ENCODE peak calls at places on chromosomes 2 and 18, in eight cellular contexts. One of them, this sample, is unnamed.

GRCh38 chr2:155223781-155224406 is 525.4 kb downstream of the KCNJ3 start:
- DNase-seq in OCI-LY7: peak
- DNase-seq in fibroblast of lung: peak
- DNase-seq in upper lobe of right lung: no peak
- DNase-seq in K562: no peak
- DNase-seq in esophagus squamous epithelium: no peak
- DNase-seq in left ventricle myocardium inferior: no peak
- DNase-seq in pancreas: no peak
- DNase-seq in this sample: no peak

GRCh38 chr2:241413929-241414580 is 58.0 kb downstream of the FARP2 start:
- DNase-seq in OCI-LY7: no peak
- DNase-seq in upper lobe of right lung: no peak
- DNase-seq in fibroblast of lung: peak
- DNase-seq in esophagus squamous epithelium: no peak
- DNase-seq in K562: no peak
- DNase-seq in pancreas: no peak
- DNase-seq in left ventricle myocardium inferior: no peak
- DNase-seq in this sample: no peak

GRCh38 chr18:72544092-72544886 is at the start of gene CBLN2:
- DNase-seq in K562: peak
- DNase-seq in left ventricle myocardium inferior: no peak
- DNase-seq in OCI-LY7: no peak
- DNase-seq in esophagus squamous epithelium: no peak
- DNase-seq in pancreas: peak
- DNase-seq in upper lobe of right lung: peak
- DNase-seq in fibroblast of lung: peak
- DNase-seq in this sample: peak

GRCh38 chr18:75475228-75475627 is 47.7 kb upstream of the SMIM21 start:
- DNase-seq in upper lobe of right lung: no peak
- DNase-seq in left ventricle myocardium inferior: no peak
- DNase-seq in OCI-LY7: no peak
- DNase-seq in fibroblast of lung: peak
- DNase-seq in pancreas: no peak
- DNase-seq in esophagus squamous epithelium: no peak
- DNase-seq in K562: no peak
- DNase-seq in this sample: no peak

GRCh38 chr2:150234787-150235512 is 252.5 kb downstream of the RND3 start:
- DNase-seq in esophagus squamous epithelium: no peak
- DNase-seq in fibroblast of lung: peak
- DNase-seq in K562: no peak
- DNase-seq in pancreas: no peak
- DNase-seq in OCI-LY7: no peak
- DNase-seq in upper lobe of right lung: no peak
- DNase-seq in left ventricle myocardium inferior: no peak
- DNase-seq in this sample: no peak

GRCh38 chr2:222859786-222860726 is 780 bp upstream of the ACSL3 start:
- DNase-seq in K562: no peak
- DNase-seq in OCI-LY7: peak
- DNase-seq in esophagus squamous epithelium: no peak
- DNase-seq in left ventricle myocardium inferior: peak
- DNase-seq in upper lobe of right lung: peak
- DNase-seq in fibroblast of lung: peak
- DNase-seq in pancreas: no peak
- DNase-seq in this sample: peak

GRCh38 chr2:118860506-118860905 is 13.1 kb upstream of the EN1 start:
- DNase-seq in fibroblast of lung: no peak
- DNase-seq in OCI-LY7: no peak
- DNase-seq in left ventricle myocardium inferior: no peak
- DNase-seq in K562: no peak
- DNase-seq in esophagus squamous epithelium: no peak
- DNase-seq in pancreas: no peak
- DNase-seq in upper lobe of right lung: peak
- DNase-seq in this sample: no peak

GRCh38 chr18:51266736-51267135 is 69.3 kb upstream of the MEX3C start:
- DNase-seq in left ventricle myocardium inferior: no peak
- DNase-seq in K562: no peak
- DNase-seq in fibroblast of lung: no peak
- DNase-seq in upper lobe of right lung: no peak
- DNase-seq in esophagus squamous epithelium: no peak
- DNase-seq in pancreas: no peak
- DNase-seq in OCI-LY7: no peak
- DNase-seq in this sample: no peak

GRCh38 chr18:44937985-44938384 is 257.3 kb downstream of the SETBP1 start:
- DNase-seq in OCI-LY7: no peak
- DNase-seq in K562: no peak
- DNase-seq in upper lobe of right lung: no peak
- DNase-seq in fibroblast of lung: no peak
- DNase-seq in esophagus squamous epithelium: no peak
- DNase-seq in pancreas: no peak
- DNase-seq in left ventricle myocardium inferior: no peak
- DNase-seq in this sample: no peak

GRCh38 chr2:226652388-226652787 is 147.2 kb downstream of the IRS1 start:
- DNase-seq in K562: no peak
- DNase-seq in OCI-LY7: no peak
- DNase-seq in pancreas: no peak
- DNase-seq in left ventricle myocardium inferior: no peak
- DNase-seq in upper lobe of right lung: no peak
- DNase-seq in esophagus squamous epithelium: no peak
- DNase-seq in fibroblast of lung: peak
- DNase-seq in this sample: no peak

GRCh38 chr2:16386000-16386399 is 279.6 kb downstream of the CYRIA start:
- DNase-seq in OCI-LY7: no peak
- DNase-seq in left ventricle myocardium inferior: no peak
- DNase-seq in K562: no peak
- DNase-seq in fibroblast of lung: no peak
- DNase-seq in upper lobe of right lung: no peak
- DNase-seq in esophagus squamous epithelium: no peak
- DNase-seq in pancreas: no peak
- DNase-seq in this sample: no peak

GRCh38 chr2:200042102-200042735 is 86.8 kb downstream of the MAIP1 start:
- DNase-seq in esophagus squamous epithelium: no peak
- DNase-seq in fibroblast of lung: peak
- DNase-seq in left ventricle myocardium inferior: no peak
- DNase-seq in upper lobe of right lung: no peak
- DNase-seq in K562: no peak
- DNase-seq in pancreas: no peak
- DNase-seq in OCI-LY7: no peak
- DNase-seq in this sample: no peak

GRCh38 chr18:25710981-25711380 is 359.0 kb upstream of the ZNF521 start:
- DNase-seq in OCI-LY7: no peak
- DNase-seq in esophagus squamous epithelium: no peak
- DNase-seq in pancreas: no peak
- DNase-seq in left ventricle myocardium inferior: no peak
- DNase-seq in upper lobe of right lung: no peak
- DNase-seq in K562: no peak
- DNase-seq in fibroblast of lung: no peak
- DNase-seq in this sample: no peak

DNA sequence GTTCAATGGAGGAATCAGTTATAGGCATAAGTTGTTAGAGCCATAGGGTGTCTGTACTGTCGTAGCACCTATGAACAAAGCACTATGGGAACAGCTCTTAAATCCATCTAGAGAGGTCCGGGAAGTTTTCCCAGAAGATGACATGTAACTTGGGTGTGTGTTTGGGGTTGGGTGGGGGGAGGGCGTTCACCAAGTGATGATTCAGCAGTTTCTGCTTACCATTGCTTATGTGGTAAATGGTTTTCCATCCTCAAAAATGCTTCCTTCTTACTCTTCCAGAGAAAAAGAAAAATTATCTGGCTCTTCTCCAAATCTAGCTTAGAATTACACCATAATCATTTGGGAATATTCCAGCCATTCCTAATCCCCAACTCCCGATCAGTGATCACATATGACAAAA is 361.1 kb upstream of the ZNF521 start:
- DNase-seq in K562: no peak
- DNase-seq in pancreas: no peak
- DNase-seq in OCI-LY7: no peak
- DNase-seq in left ventricle myocardium inferior: no peak
- DNase-seq in fibroblast of lung: no peak
- DNase-seq in esophagus squamous epithelium: no peak
- DNase-seq in upper lobe of right lung: no peak
- DNase-seq in this sample: no peak
- H3K27ac ChIP-seq in K562: no peak
- H3K27ac ChIP-seq in pancreas: no peak
- H3K27ac ChIP-seq in OCI-LY7: no peak
- H3K27ac ChIP-seq in left ventricle myocardium inferior: no peak
- H3K27ac ChIP-seq in fibroblast of lung: no peak
- H3K27ac ChIP-seq in esophagus squamous epithelium: no peak
- H3K27ac ChIP-seq in upper lobe of right lung: no peak
- H3K27ac ChIP-seq in this sample: no peak

GRCh38 chr18:26989842-26990241 is 124.3 kb upstream of the AQP4 start:
- DNase-seq in K562: no peak
- DNase-seq in left ventricle myocardium inferior: no peak
- DNase-seq in OCI-LY7: no peak
- DNase-seq in fibroblast of lung: no peak
- DNase-seq in pancreas: no peak
- DNase-seq in upper lobe of right lung: no peak
- DNase-seq in esophagus squamous epithelium: no peak
- DNase-seq in this sample: no peak
- TF ChIP-seq CTCF in K562: no peak
- TF ChIP-seq CTCF in left ventricle myocardium inferior: no peak
- TF ChIP-seq CTCF in OCI-LY7: no peak
- TF ChIP-seq CTCF in fibroblast of lung: no peak
- TF ChIP-seq CTCF in pancreas: no peak
- TF ChIP-seq CTCF in upper lobe of right lung: no peak
- TF ChIP-seq CTCF in esophagus squamous epithelium: no peak
- TF ChIP-seq CTCF in this sample: no peak

DNA sequence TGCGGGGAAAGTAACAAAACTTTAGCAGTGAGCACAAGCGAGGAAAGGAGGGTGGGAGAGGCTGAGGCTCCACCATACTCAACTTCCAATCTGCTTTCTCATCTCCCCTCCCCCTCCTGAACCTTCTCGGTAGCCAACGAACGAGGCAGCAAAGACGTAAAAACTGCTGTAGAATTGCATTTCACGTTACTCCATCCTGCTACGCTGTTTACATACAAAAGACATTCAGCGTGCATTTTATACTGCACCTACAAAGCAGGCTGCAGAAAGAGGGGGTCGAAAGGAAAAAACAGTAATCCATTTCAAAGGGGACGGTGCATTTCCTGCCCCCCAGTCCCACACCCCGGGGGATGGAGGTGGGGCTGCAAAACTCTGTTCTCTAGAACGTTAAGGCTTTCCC is 1.1 kb downstream of the EFEMP1 start:
- DNase-seq in pancreas: no peak
- DNase-seq in OCI-LY7: no peak
- DNase-seq in fibroblast of lung: peak
- DNase-seq in esophagus squamous epithelium: no peak
- DNase-seq in K562: no peak
- DNase-seq in upper lobe of right lung: no peak
- DNase-seq in left ventricle myocardium inferior: no peak
- DNase-seq in this sample: no peak
- H3K27ac ChIP-seq in pancreas: no peak
- H3K27ac ChIP-seq in OCI-LY7: no peak
- H3K27ac ChIP-seq in fibroblast of lung: peak
- H3K27ac ChIP-seq in esophagus squamous epithelium: no peak
- H3K27ac ChIP-seq in K562: no peak
- H3K27ac ChIP-seq in upper lobe of right lung: peak
- H3K27ac ChIP-seq in left ventricle myocardium inferior: no peak
- H3K27ac ChIP-seq in this sample: no peak

GRCh38 chr2:227877359-227878309 is 6.2 kb downstream of the DAW1 start:
- DNase-seq in esophagus squamous epithelium: no peak
- DNase-seq in left ventricle myocardium inferior: no peak
- DNase-seq in K562: no peak
- DNase-seq in fibroblast of lung: peak
- DNase-seq in OCI-LY7: no peak
- DNase-seq in upper lobe of right lung: no peak
- DNase-seq in pancreas: no peak
- DNase-seq in this sample: no peak
- TF ChIP-seq CTCF in esophagus squamous epithelium: no peak
- TF ChIP-seq CTCF in left ventricle myocardium inferior: no peak
- TF ChIP-seq CTCF in K562: no peak
- TF ChIP-seq CTCF in fibroblast of lung: no peak
- TF ChIP-seq CTCF in OCI-LY7: no peak
- TF ChIP-seq CTCF in upper lobe of right lung: no peak
- TF ChIP-seq CTCF in pancreas: no peak
- TF ChIP-seq CTCF in this sample: no peak

DNA sequence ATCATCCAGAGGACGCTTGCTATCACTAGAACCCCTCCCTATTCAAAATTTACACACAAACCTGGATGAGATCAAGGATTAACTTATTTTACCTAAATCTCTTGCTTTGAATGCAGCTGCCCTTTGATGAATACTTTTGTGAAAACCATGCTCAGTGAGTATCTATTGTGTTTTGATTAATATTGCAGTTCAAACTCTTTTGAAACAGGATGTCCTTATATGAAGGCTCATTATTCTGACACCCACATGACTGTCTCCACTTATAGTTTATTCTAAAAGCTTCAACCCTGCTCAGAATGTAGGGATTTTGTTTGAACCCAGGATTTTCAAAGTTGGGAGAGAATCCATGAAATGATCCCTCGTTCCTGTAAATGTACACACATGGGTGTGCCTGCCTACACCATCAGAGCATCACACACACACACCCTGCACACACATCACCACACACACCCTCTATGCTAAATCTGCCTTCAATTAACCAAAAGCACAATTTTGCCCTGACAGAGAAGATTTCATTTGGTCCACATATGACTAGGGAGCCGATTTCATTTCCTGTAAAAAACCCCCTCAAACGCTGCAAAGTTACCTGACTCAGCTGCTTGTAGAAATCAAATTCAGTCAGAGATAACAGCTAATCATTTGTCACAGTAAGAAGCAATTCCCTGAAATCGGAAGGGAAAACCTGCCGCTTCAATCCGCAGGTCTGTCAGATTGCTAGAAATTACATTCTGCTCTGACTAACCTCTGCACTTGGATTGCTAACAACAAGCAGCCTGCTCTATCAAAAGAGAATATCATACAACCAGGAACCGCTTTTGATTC is 65.2 kb downstream of the ZEB2 start:
- DNase-seq in upper lobe of right lung: no peak
- DNase-seq in esophagus squamous epithelium: no peak
- DNase-seq in K562: no peak
- DNase-seq in pancreas: no peak
- DNase-seq in left ventricle myocardium inferior: no peak
- DNase-seq in OCI-LY7: no peak
- DNase-seq in fibroblast of lung: no peak
- DNase-seq in this sample: no peak
- H3K27ac ChIP-seq in upper lobe of right lung: peak
- H3K27ac ChIP-seq in esophagus squamous epithelium: no peak
- H3K27ac ChIP-seq in K562: peak
- H3K27ac ChIP-seq in pancreas: no peak
- H3K27ac ChIP-seq in left ventricle myocardium inferior: peak
- H3K27ac ChIP-seq in OCI-LY7: no peak
- H3K27ac ChIP-seq in fibroblast of lung: peak
- H3K27ac ChIP-seq in this sample: no peak

GRCh38 chr18:47036298-47036874 is 965 bp upstream of the ELOA2 start:
- DNase-seq in K562: peak
- DNase-seq in upper lobe of right lung: no peak
- DNase-seq in fibroblast of lung: peak
- DNase-seq in esophagus squamous epithelium: no peak
- DNase-seq in OCI-LY7: peak
- DNase-seq in pancreas: no peak
- DNase-seq in left ventricle myocardium inferior: no peak
- DNase-seq in this sample: no peak
- TF ChIP-seq CTCF in K562: peak
- TF ChIP-seq CTCF in upper lobe of right lung: peak
- TF ChIP-seq CTCF in fibroblast of lung: peak
- TF ChIP-seq CTCF in esophagus squamous epithelium: peak
- TF ChIP-seq CTCF in OCI-LY7: peak
- TF ChIP-seq CTCF in pancreas: no peak
- TF ChIP-seq CTCF in left ventricle myocardium inferior: peak
- TF ChIP-seq CTCF in this sample: peak